ENCODE peak calls at places on chromosome 12, in five cellular contexts. E is K562, Y is HepG2, F is H1, I is GM12878. A is an unnamed sample.
A peak's percentile ranks its signal among the peaks of the same experiment; 100 is the strongest.

GRCh38 chr12:113297621-113298471 is 37.1 kb downstream of the SLC8B1 start:
- DNase-seq in I (no peak), F (no peak), E (no peak), Y (no peak), A (no peak)

GRCh38 chr12:121468451-121468850 is 68.5 kb downstream of the RNF34 start:
- DNase-seq in F (no peak), Y (no peak), E (no peak), I (no peak), A (no peak)

GRCh38 chr12:45730842-45731336 is 1.4 kb downstream of the ARID2 start:
- DNase-seq in F (no peak), Y (peak; percentile 60), E (no peak), I (no peak), A (no peak)

GRCh38 chr12:80484778-80485177 is 40.7 kb downstream of the PTPRQ start:
- DNase-seq in I (no peak), F (no peak), E (no peak), Y (no peak), A (no peak)

GRCh38 chr12:102722147-102722546 is 194.9 kb downstream of the PAH start:
- DNase-seq in Y (no peak), E (no peak), I (no peak), F (no peak), A (no peak)

GRCh38 chr12:102503056-102503681 is 22.8 kb upstream of the IGF1 start:
- DNase-seq in Y (no peak), E (no peak), I (peak; percentile 55), F (no peak), A (no peak)

GRCh38 chr12:70367268-70368141 is 1.4 kb downstream of the KCNMB4 start:
- DNase-seq in E (no peak), F (no peak), Y (no peak), I (no peak), A (no peak)

GRCh38 chr12:122327494-122328385 is 61.4 kb upstream of the VPS33A start:
- DNase-seq in F (no peak), I (no peak), E (no peak), Y (no peak), A (no peak)

GRCh38 chr12:80033457-80033856 is 65.9 kb upstream of the OTOGL start:
- DNase-seq in Y (no peak), I (no peak), E (no peak), F (no peak), A (peak; percentile 21)

DNA sequence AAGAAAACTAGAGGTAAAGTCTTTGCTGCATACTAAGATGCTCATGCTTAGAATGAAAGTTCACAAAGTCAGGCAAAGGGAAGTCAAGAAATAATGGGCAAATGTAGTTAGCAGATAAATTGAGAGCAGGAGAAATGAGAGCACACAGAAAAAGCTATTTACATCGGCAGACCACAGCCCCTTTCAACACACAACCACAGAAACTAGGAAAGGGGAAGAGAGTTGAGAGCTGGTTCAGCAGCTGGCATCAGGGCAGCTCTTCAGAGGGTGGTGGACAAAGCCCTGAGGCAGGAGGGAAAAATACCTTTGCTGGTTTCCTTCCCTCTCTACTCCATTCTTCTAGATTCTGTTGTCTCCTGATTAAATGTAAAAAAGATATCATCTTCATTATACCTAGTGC is 95.4 kb upstream of the ANO4 start:
- DNase-seq in I (peak; percentile 7), F (no peak), Y (no peak), E (no peak), A (no peak)
- TF ChIP-seq KDM1A in I (no peak), F (no peak), Y (no peak), E (no peak), A (no peak)

GRCh38 chr12:104507672-104508071 is 50.9 kb downstream of the CHST11 start:
- DNase-seq in E (peak; percentile 67), I (no peak), Y (no peak), F (no peak), A (no peak)
- TF ChIP-seq KDM1A in E (no peak), I (no peak), Y (no peak), F (no peak), A (no peak)

DNA sequence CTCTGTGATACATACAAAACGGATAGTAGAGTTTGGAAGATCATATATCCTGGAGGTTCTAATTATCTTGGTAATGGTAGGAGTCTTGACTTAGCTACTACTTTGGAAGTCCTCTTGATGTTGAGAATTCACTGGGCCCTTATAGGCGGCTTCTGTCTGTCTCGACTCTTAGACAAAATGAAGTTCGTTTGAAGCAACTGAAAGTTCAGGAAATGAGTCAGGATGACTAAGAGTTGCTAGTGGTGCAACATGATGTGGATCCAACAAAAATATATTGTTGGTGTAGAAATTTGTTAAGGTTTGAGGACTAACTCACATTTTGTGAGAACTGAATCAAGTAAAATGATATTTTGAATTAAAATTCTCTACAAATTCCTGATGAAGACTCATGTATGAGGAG is 272.7 kb downstream of the AEBP2 start:
- DNase-seq in F (no peak), E (no peak), Y (no peak), I (no peak), A (peak; percentile 22)
- TF ChIP-seq KDM1A in F (no peak), E (no peak), Y (no peak), I (no peak), A (no peak)

DNA sequence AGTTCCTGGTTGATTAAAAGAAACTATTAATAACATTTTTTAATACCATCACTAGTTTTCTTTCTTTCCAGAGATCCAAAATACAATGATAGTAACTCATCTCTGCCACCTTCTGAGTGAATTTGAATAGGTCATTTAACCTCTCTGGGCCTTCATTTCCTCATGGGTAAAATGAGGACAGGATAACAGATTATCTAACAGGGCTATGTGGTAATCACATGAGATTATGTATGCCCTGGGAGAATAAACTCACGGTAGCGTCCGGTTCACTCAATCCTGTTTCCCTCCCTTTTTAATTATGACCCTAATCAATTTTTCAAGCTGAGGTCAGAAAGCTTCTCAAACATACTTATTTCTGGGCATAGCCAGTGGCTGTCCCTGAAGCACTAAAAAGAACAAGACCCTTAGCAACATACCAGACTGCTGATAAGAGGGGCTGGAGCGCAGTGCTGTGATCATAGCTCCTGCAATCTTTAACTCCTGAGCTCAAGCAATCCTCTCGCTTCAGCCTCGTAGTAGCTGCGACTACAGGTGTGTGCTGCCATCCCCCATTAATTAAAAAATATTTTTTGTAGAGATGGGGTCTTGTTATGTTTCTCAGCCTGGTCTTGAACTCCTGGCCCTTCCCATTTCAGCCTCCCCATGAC is 24.2 kb downstream of the ATXN2 start:
- DNase-seq in Y (no peak), I (no peak), F (no peak), E (no peak), A (no peak)
- TF ChIP-seq KDM1A in Y (no peak), I (no peak), F (no peak), E (no peak), A (no peak)

GRCh38 chr12:49885118-49885517 is 18.6 kb downstream of the FAIM2 start:
- DNase-seq in Y (no peak), E (no peak), F (no peak), I (no peak), A (no peak)
- TF ChIP-seq KDM1A in Y (no peak), E (no peak), F (no peak), I (no peak), A (no peak)

GRCh38 chr12:77122236-77122635 is 56.9 kb upstream of the E2F7 start:
- DNase-seq in Y (peak; percentile 13), I (no peak), F (no peak), E (no peak), A (no peak)
- TF ChIP-seq KDM1A in Y (no peak), I (no peak), F (no peak), E (no peak), A (no peak)

DNA sequence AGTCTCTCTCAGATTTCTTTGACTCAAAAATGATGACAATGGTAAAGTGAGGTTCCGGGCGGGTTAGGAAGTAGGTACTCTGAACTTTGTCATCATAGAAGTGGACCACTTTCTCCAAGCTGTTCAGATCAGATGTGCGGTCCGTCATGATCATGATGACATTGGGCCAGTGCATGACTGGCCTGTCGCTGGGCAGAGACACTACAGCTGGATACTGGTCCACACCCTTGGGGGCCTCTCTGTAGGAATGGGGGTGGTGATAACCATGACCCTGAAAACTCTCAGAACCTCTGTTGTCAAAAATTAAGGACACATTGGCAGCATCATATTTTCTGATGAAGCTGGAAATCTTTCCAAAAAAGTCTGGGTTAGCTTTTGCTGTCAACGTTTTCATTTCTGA is 28.2 kb downstream of the KICS2 start:
- DNase-seq in E (no peak), F (no peak), I (no peak), Y (no peak), A (no peak)
- TF ChIP-seq KDM1A in E (no peak), F (no peak), I (no peak), Y (no peak), A (no peak)

GRCh38 chr12:6605425-6606330 is 1.5 kb downstream of the CHD4 start:
- DNase-seq in Y (no peak), F (no peak), E (no peak), I (no peak), A (peak; percentile 36)
- TF ChIP-seq KDM1A in Y (no peak), F (no peak), E (no peak), I (no peak), A (no peak)

GRCh38 chr12:47286676-47287075 is 206.9 kb upstream of the AMIGO2 start:
- DNase-seq in E (no peak), Y (no peak), I (no peak), F (no peak), A (no peak)
- TF ChIP-seq KDM1A in E (no peak), Y (no peak), I (no peak), F (no peak), A (no peak)

DNA sequence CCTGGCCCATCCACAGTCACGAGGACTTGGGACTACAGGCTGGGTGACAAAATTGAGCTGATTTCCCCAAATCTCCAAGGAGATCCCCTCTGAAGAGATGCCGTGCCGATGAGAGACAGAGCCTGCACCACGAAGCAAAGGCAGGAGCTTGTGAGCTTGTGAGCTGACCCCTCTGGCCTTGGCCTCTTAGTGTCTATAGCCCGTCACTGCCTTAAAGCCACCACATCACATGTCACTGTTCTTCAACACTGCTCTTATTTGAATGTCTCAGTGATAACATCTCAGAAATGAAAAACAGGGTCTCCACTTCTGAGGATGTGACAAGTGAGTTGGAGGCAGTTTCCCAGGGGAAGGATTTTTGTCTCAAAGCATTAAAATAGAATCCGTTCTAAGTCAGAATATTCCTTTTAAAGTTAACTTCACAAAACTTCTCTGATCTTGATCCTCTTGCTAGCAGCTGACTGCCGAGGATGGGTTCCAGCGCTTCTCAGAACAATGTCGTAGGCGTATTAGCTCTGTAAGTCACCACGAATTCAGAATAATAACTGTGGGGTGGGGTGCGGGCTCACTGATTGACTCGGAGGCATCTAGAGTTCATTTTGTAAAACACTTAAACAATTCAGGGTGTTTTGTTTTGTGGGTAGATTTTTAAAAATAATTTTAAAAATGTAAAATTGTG is 37.5 kb downstream of the CHST11 start:
- DNase-seq in F (no peak), I (peak; percentile 57), E (peak; percentile 50), Y (no peak), A (no peak)
- TF ChIP-seq KDM1A in F (no peak), I (no peak), E (no peak), Y (no peak), A (no peak)

A was measured in A549.